ENCODE peak calls at places on chromosome 14, in four cellular contexts. One of them, this sample, is unnamed.

GRCh38 chr14:105060751-105061427 is 4.3 kb downstream of the GPR132 start:
- DNase-seq in GM12878: no peak
- DNase-seq in A549: no peak
- DNase-seq in K562: no peak
- DNase-seq in this sample: no peak

GRCh38 chr14:93832076-93832475 is 43.8 kb upstream of the PRIMA1 start:
- DNase-seq in K562: no peak
- DNase-seq in A549: no peak
- DNase-seq in GM12878: no peak
- DNase-seq in this sample: no peak

GRCh38 chr14:54194501-54194900 is 202.3 kb upstream of the CDKN3 start:
- DNase-seq in GM12878: no peak
- DNase-seq in K562: no peak
- DNase-seq in A549: no peak
- DNase-seq in this sample: no peak

GRCh38 chr14:93263416-93263815 is 56.4 kb downstream of the UBR7 start:
- DNase-seq in GM12878: no peak
- DNase-seq in K562: no peak
- DNase-seq in A549: no peak
- DNase-seq in this sample: no peak

GRCh38 chr14:95667251-95667693 is 19.0 kb upstream of the TCL1B start:
- DNase-seq in K562: no peak
- DNase-seq in GM12878: no peak
- DNase-seq in A549: no peak
- DNase-seq in this sample: no peak

GRCh38 chr14:61837336-61838229 is 75.4 kb downstream of the SNAPC1 start:
- DNase-seq in GM12878: peak
- DNase-seq in K562: peak
- DNase-seq in A549: peak
- DNase-seq in this sample: peak

GRCh38 chr14:74611672-74612345 is at the start of gene LTBP2:
- DNase-seq in GM12878: no peak
- DNase-seq in A549: no peak
- DNase-seq in K562: peak
- DNase-seq in this sample: no peak

GRCh38 chr14:61524936-61525292 is 170.4 kb upstream of the HIF1A start:
- DNase-seq in K562: no peak
- DNase-seq in GM12878: no peak
- DNase-seq in A549: no peak
- DNase-seq in this sample: no peak

GRCh38 chr14:34460841-34461240 is 1.2 kb downstream of the SPTSSA start:
- DNase-seq in K562: no peak
- DNase-seq in A549: no peak
- DNase-seq in GM12878: no peak
- DNase-seq in this sample: peak

GRCh38 chr14:74502236-74503019 is 8.9 kb downstream of the ISCA2 start:
- DNase-seq in GM12878: no peak
- DNase-seq in A549: peak
- DNase-seq in K562: peak
- DNase-seq in this sample: peak

GRCh38 chr14:102590667-102591099 is 1.8 kb upstream of the RCOR1 start:
- DNase-seq in A549: peak
- DNase-seq in K562: peak
- DNase-seq in GM12878: no peak
- DNase-seq in this sample: peak

GRCh38 chr14:104743461-104744380 is 9.2 kb upstream of the SIVA1 start:
- DNase-seq in GM12878: no peak
- DNase-seq in K562: no peak
- DNase-seq in A549: no peak
- DNase-seq in this sample: no peak

GRCh38 chr14:104184911-104185499 is 46.6 kb downstream of the KIF26A start:
- DNase-seq in A549: no peak
- DNase-seq in GM12878: no peak
- DNase-seq in K562: no peak
- DNase-seq in this sample: no peak

GRCh38 chr14:67837011-67837624 is 17.5 kb downstream of the RAD51B start:
- DNase-seq in A549: peak
- DNase-seq in K562: peak
- DNase-seq in GM12878: peak
- DNase-seq in this sample: peak

GRCh38 chr14:104253223-104253822 is 114.9 kb downstream of the KIF26A start:
- DNase-seq in A549: no peak
- DNase-seq in GM12878: no peak
- DNase-seq in K562: no peak
- DNase-seq in this sample: no peak

GRCh38 chr14:24145700-24146621 is at the start of gene PSME2:
- DNase-seq in GM12878: no peak
- DNase-seq in A549: peak
- DNase-seq in K562: no peak
- DNase-seq in this sample: no peak

GRCh38 chr14:61977217-61977616 is 215.0 kb downstream of the SNAPC1 start:
- DNase-seq in K562: no peak
- DNase-seq in GM12878: no peak
- DNase-seq in A549: no peak
- DNase-seq in this sample: no peak

GRCh38 chr14:61510736-61511557 is 184.4 kb upstream of the HIF1A start:
- DNase-seq in K562: no peak
- DNase-seq in A549: no peak
- DNase-seq in GM12878: no peak
- DNase-seq in this sample: no peak

GRCh38 chr14:34051966-34052657 is 101.2 kb upstream of the EGLN3 start:
- DNase-seq in A549: peak
- DNase-seq in K562: no peak
- DNase-seq in GM12878: peak
- DNase-seq in this sample: peak

GRCh38 chr14:32546246-32546645 is 217.1 kb downstream of the AKAP6 start:
- DNase-seq in A549: no peak
- DNase-seq in K562: no peak
- DNase-seq in GM12878: no peak
- DNase-seq in this sample: no peak

GRCh38 chr14:64806202-64806861 is 73.4 kb downstream of the SPTB start:
- DNase-seq in GM12878: no peak
- DNase-seq in A549: peak
- DNase-seq in K562: no peak
- DNase-seq in this sample: peak

GRCh38 chr14:80468331-80469122 is 257.2 kb upstream of the DIO2 start:
- DNase-seq in GM12878: no peak
- DNase-seq in K562: no peak
- DNase-seq in A549: no peak
- DNase-seq in this sample: peak

GRCh38 chr14:45199246-45199645 is 53.8 kb downstream of the MIS18BP1 start:
- DNase-seq in GM12878: no peak
- DNase-seq in K562: no peak
- DNase-seq in A549: no peak
- DNase-seq in this sample: no peak

GRCh38 chr14:65928995-65929394 is 516.5 kb downstream of the FUT8 start:
- DNase-seq in A549: no peak
- DNase-seq in GM12878: no peak
- DNase-seq in K562: no peak
- DNase-seq in this sample: no peak

GRCh38 chr14:104801284-104802119 is 601 bp downstream of the ZBTB42 start:
- DNase-seq in GM12878: no peak
- DNase-seq in A549: no peak
- DNase-seq in K562: no peak
- DNase-seq in this sample: no peak

GRCh38 chr14:70714055-70714550 is 72.4 kb downstream of the TTC9 start:
- DNase-seq in GM12878: peak
- DNase-seq in K562: peak
- DNase-seq in A549: peak
- DNase-seq in this sample: peak

GRCh38 chr14:79585845-79586244 is 625.5 kb downstream of the DIO2 start:
- DNase-seq in K562: no peak
- DNase-seq in A549: no peak
- DNase-seq in GM12878: no peak
- DNase-seq in this sample: no peak

GRCh38 chr14:31420013-31420318 is 384 bp downstream of the HEATR5A start:
- DNase-seq in GM12878: no peak
- DNase-seq in A549: peak
- DNase-seq in K562: peak
- DNase-seq in this sample: peak

GRCh38 chr14:64541971-64542838 is 1.7 kb downstream of the HSPA2 start:
- DNase-seq in GM12878: no peak
- DNase-seq in K562: no peak
- DNase-seq in A549: no peak
- DNase-seq in this sample: no peak

GRCh38 chr14:34496679-34497513 is 34.9 kb upstream of the SPTSSA start:
- DNase-seq in A549: peak
- DNase-seq in K562: peak
- DNase-seq in GM12878: no peak
- DNase-seq in this sample: peak

GRCh38 chr14:90717916-90718315 is 98.3 kb downstream of the TTC7B start:
- DNase-seq in K562: no peak
- DNase-seq in GM12878: no peak
- DNase-seq in A549: no peak
- DNase-seq in this sample: no peak

GRCh38 chr14:90715993-90716392 is 100.2 kb downstream of the TTC7B start:
- DNase-seq in A549: no peak
- DNase-seq in K562: no peak
- DNase-seq in GM12878: no peak
- DNase-seq in this sample: no peak

GRCh38 chr14:90714811-90715210 is 101.4 kb downstream of the TTC7B start:
- DNase-seq in K562: no peak
- DNase-seq in A549: no peak
- DNase-seq in GM12878: no peak
- DNase-seq in this sample: no peak

GRCh38 chr14:90720336-90720735 is 95.9 kb downstream of the TTC7B start:
- DNase-seq in GM12878: no peak
- DNase-seq in A549: no peak
- DNase-seq in K562: peak
- DNase-seq in this sample: no peak

DNA sequence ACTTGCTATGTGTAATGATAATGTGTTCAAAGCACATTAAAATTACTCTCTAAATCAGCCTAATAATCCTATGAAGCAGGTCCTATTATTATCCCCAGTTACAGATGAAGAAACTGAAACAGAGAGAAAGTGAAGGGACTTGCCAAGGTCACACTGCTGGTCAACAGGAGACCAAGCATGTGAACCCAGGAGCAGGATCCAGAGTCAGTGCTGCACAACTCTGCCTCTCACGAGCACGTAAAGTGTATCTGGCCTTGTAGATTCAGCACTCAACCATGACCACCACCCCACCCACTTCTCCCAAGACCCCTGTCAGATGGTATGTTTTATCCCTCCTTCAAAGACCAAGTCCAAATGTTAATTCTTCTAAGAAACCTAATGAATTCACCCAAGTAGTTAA is 100.7 kb downstream of the TTC7B start:
- DNase-seq in A549: no peak
- DNase-seq in K562: no peak
- DNase-seq in GM12878: no peak
- DNase-seq in this sample: no peak
- TF ChIP-seq POLR2AphosphoS2 in A549: no peak
- TF ChIP-seq POLR2AphosphoS2 in K562: no peak
- TF ChIP-seq POLR2AphosphoS2 in GM12878: no peak
- TF ChIP-seq POLR2AphosphoS2 in this sample: no peak

GRCh38 chr14:97707603-97708002 is 910.4 kb downstream of the VRK1 start:
- DNase-seq in K562: no peak
- DNase-seq in A549: no peak
- DNase-seq in GM12878: peak
- DNase-seq in this sample: no peak
- TF ChIP-seq POLR2AphosphoS2 in K562: no peak
- TF ChIP-seq POLR2AphosphoS2 in A549: no peak
- TF ChIP-seq POLR2AphosphoS2 in GM12878: no peak
- TF ChIP-seq POLR2AphosphoS2 in this sample: no peak

DNA sequence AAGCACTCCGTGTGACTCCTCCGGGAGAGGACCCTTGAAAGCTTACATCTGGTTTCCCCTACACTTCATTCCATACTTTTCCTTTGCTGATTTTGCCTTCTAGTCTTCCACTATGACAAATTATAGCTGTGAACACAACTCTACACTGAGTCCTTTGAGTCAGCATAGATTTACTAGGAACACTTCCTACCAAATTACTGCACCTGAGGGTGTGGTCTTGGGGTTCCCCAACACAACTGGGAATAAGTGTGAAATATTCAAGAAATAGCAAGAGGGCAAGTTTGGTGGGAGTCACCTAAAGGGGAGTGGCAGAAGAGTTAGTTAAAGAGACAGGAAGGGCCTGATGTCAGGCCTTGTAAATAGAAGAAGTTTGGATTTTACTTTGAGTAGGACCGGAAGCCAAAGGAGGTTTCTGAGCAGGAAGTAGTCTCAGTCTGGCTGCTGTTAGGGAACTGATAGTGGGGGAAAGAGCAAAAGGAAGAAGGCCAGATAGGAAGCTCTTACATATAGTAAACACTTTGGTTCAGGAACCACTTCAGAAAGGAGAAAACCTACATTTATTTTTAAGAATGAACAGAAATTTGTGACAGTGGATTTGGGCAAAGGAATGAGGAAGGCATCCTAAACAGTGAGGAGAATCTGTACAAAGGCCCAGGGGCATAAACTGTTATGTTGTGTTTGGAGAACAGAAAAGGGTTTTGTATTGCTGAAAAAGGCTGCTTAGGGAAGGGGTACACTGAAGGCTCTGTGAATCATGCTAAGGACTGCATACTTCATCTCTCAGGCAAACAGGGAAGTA is 14.3 kb downstream of the SEL1L start:
- DNase-seq in GM12878: peak
- DNase-seq in K562: no peak
- DNase-seq in A549: no peak
- DNase-seq in this sample: no peak
- TF ChIP-seq POLR2AphosphoS2 in GM12878: no peak
- TF ChIP-seq POLR2AphosphoS2 in K562: no peak
- TF ChIP-seq POLR2AphosphoS2 in A549: no peak
- TF ChIP-seq POLR2AphosphoS2 in this sample: no peak

GRCh38 chr14:72503696-72504368 is 390.1 kb downstream of the DPF3 start:
- DNase-seq in K562: no peak
- DNase-seq in GM12878: no peak
- DNase-seq in A549: no peak
- DNase-seq in this sample: no peak
- TF ChIP-seq POLR2AphosphoS2 in K562: no peak
- TF ChIP-seq POLR2AphosphoS2 in GM12878: no peak
- TF ChIP-seq POLR2AphosphoS2 in A549: no peak
- TF ChIP-seq POLR2AphosphoS2 in this sample: no peak

GRCh38 chr14:99191663-99192621 is 80.1 kb downstream of the BCL11B start:
- DNase-seq in GM12878: no peak
- DNase-seq in K562: no peak
- DNase-seq in A549: no peak
- DNase-seq in this sample: no peak
- TF ChIP-seq POLR2AphosphoS2 in GM12878: no peak
- TF ChIP-seq POLR2AphosphoS2 in K562: no peak
- TF ChIP-seq POLR2AphosphoS2 in A549: no peak
- TF ChIP-seq POLR2AphosphoS2 in this sample: no peak

This sample was measured in HepG2.